ENCODE peak calls at places on chromosomes 12 and 14, in nine cellular contexts. R is endothelial cell; M is AG09309; B is activated effector memory CD4-positive, alpha-beta T cell treated with Interleukin-2 at 50 U/mL for 16 hours; L is stomach; X is stimulated activated CD8-positive, alpha-beta memory T cell treated with anti-CD3 and anti-CD28 coated beads, Interleukin-4, amount 100 ng/mL, for 24 hours; J is MCF 10A; T is kidney tubule cell; I is NCI-H345. G is an unnamed sample.

GRCh38 chr14:78606111-78606510 is 435.9 kb downstream of the NRXN3 start:
- DNase-seq in T (peak), L (no peak), X (no peak), J (no peak), M (peak), I (no peak), R (no peak), B (no peak), G (no peak)

GRCh38 chr12:52837341-52837741 is 3.2 kb upstream of the KRT79 start:
- DNase-seq in T (peak), X (no peak), J (peak), B (no peak), M (peak), R (no peak), L (no peak), I (no peak), G (no peak)

GRCh38 chr12:10027311-10028099 is 3.0 kb upstream of the CLEC9A start:
- DNase-seq in T (peak), R (no peak), M (peak), I (no peak), X (no peak), B (no peak), J (peak), L (no peak), G (no peak)

GRCh38 chr12:124391340-124392261 is 96.7 kb downstream of the RFLNA start:
- DNase-seq in R (no peak), T (peak), M (no peak), X (peak), L (peak), J (peak), I (no peak), B (peak), G (peak)

GRCh38 chr14:92122351-92122677 is 545 bp downstream of the CPSF2 start:
- DNase-seq in X (no peak), R (no peak), I (peak), J (peak), M (no peak), T (peak), B (no peak), L (no peak), G (no peak)

GRCh38 chr12:93243689-93244513 is 133.8 kb upstream of the NUDT4 start:
- DNase-seq in J (peak), I (peak), R (no peak), L (no peak), M (peak), B (no peak), X (no peak), T (peak), G (no peak)

GRCh38 chr12:110693731-110694130 is 4.8 kb upstream of the HVCN1 start:
- DNase-seq in T (no peak), J (no peak), M (no peak), L (no peak), R (no peak), I (no peak), B (no peak), X (no peak), G (no peak)

GRCh38 chr14:85634205-85634604 is 104.3 kb downstream of the FLRT2 start:
- DNase-seq in B (no peak), M (no peak), I (no peak), J (no peak), T (peak), L (no peak), X (no peak), R (no peak), G (no peak)

GRCh38 chr12:6207254-6207942 is 7.2 kb downstream of the CD9 start:
- DNase-seq in L (no peak), T (peak), R (no peak), X (no peak), I (no peak), M (no peak), B (no peak), J (no peak), G (no peak)

GRCh38 chr14:54462048-54462447 is 20.9 kb upstream of the CNIH1 start:
- DNase-seq in X (no peak), M (no peak), L (no peak), I (no peak), T (no peak), R (no peak), B (no peak), J (peak), G (no peak)

GRCh38 chr14:99131632-99132271 is 140.2 kb downstream of the BCL11B start:
- DNase-seq in X (no peak), B (no peak), I (no peak), M (no peak), J (no peak), L (peak), T (no peak), R (peak), G (no peak)

GRCh38 chr14:69005432-69006148 is 26.5 kb upstream of the ACTN1 start:
- DNase-seq in B (no peak), L (peak), J (peak), M (peak), R (no peak), I (peak), X (no peak), T (peak), G (no peak)

GRCh38 chr12:82651489-82651888 is 35.2 kb upstream of the TMTC2 start:
- DNase-seq in M (no peak), J (peak), X (no peak), R (no peak), B (no peak), T (peak), L (no peak), I (peak), G (no peak)

GRCh38 chr12:59067068-59067467 is 146.8 kb upstream of the LRIG3 start:
- DNase-seq in M (peak), R (no peak), I (no peak), B (no peak), J (no peak), L (no peak), X (no peak), T (peak), G (no peak)

GRCh38 chr14:93956514-93957332 is 19.6 kb downstream of the ASB2 start:
- DNase-seq in I (no peak), X (no peak), M (no peak), R (no peak), T (peak), J (no peak), L (no peak), B (no peak), G (peak)

GRCh38 chr12:79687711-79688270 is 3.0 kb downstream of the PAWR start:
- DNase-seq in T (peak), X (no peak), J (peak), I (no peak), M (no peak), R (no peak), L (no peak), B (no peak), G (no peak)

GRCh38 chr12:89424846-89425245 is 72.5 kb upstream of the DUSP6 start:
- DNase-seq in J (no peak), M (no peak), X (no peak), B (no peak), L (no peak), I (no peak), R (no peak), T (no peak), G (no peak)

GRCh38 chr14:69547701-69548348 is 26.8 kb downstream of the CCDC177 start:
- DNase-seq in R (peak), M (no peak), B (no peak), I (no peak), T (peak), J (no peak), X (peak), L (no peak), G (peak)

GRCh38 chr12:4997939-4998338 is 45.7 kb upstream of the KCNA5 start:
- DNase-seq in J (peak), I (peak), X (no peak), R (no peak), M (peak), L (no peak), T (peak), B (no peak), G (no peak)

GRCh38 chr12:49369723-49370145 is 2.5 kb downstream of the SPATS2 start:
- DNase-seq in R (peak), L (peak), T (peak), B (no peak), I (no peak), X (no peak), M (no peak), J (peak), G (peak)

GRCh38 chr14:77133718-77134338 is 7.8 kb downstream of the ZDHHC22 start:
- DNase-seq in J (peak), L (no peak), M (no peak), R (peak), B (peak), I (no peak), X (peak), T (peak), G (peak)

GRCh38 chr12:98296462-98297079 is 218.8 kb upstream of the TMPO start:
- DNase-seq in B (no peak), X (no peak), L (no peak), J (peak), I (no peak), M (no peak), T (no peak), R (no peak), G (no peak)

GRCh38 chr12:2752676-2753371 is 41.9 kb upstream of the FKBP4 start:
- DNase-seq in M (peak), R (peak), L (peak), I (no peak), J (peak), X (peak), T (peak), B (peak), G (peak)

GRCh38 chr12:111443586-111443985 is 37.9 kb downstream of the SH2B3 start:
- DNase-seq in T (peak), L (peak), B (no peak), R (no peak), M (no peak), I (no peak), X (no peak), J (peak), G (no peak)